ENCODE peak calls at places on chromosomes 7 and 10, in six cellular contexts. U, M, S, R, E and Y are unnamed samples.

GRCh38 chr10:123413353-123413752 is 252.8 kb upstream of the GPR26 start:
- DNase-seq in U (no peak), M (no peak), S (no peak), R (no peak), E (no peak), Y (no peak)

GRCh38 chr10:131571346-131571745 is 259.8 kb upstream of the TCERG1L start:
- DNase-seq in U (no peak), M (no peak), S (no peak), R (no peak), E (no peak), Y (no peak)

GRCh38 chr7:155850730-155851678 is 38.7 kb upstream of the SHH start:
- DNase-seq in U (no peak), M (no peak), S (no peak), R (no peak), E (no peak), Y (no peak)

GRCh38 chr7:96826089-96826488 is 116.4 kb upstream of the SEM1 start:
- DNase-seq in U (no peak), M (no peak), S (no peak), R (peak), E (no peak), Y (no peak)

GRCh38 chr7:6299774-6300173 is 27.4 kb upstream of the CYTH3 start:
- DNase-seq in U (no peak), M (no peak), S (peak), R (no peak), E (no peak), Y (no peak)

GRCh38 chr7:1049006-1049741 is 4.8 kb downstream of the GPR146 start:
- DNase-seq in U (no peak), M (no peak), S (peak), R (no peak), E (peak), Y (peak)

GRCh38 chr7:83130623-83131545 is 31.8 kb downstream of the PCLO start:
- DNase-seq in U (no peak), M (no peak), S (no peak), R (no peak), E (no peak), Y (peak)

GRCh38 chr10:64576497-64576896 is 1055.3 kb downstream of the REEP3 start:
- DNase-seq in U (no peak), M (no peak), S (no peak), R (no peak), E (no peak), Y (no peak)

GRCh38 chr10:114634607-114634974 is 23.5 kb downstream of the ABLIM1 start:
- DNase-seq in U (peak), M (no peak), S (no peak), R (peak), E (peak), Y (peak)

GRCh38 chr10:31090894-31091607 is 59.4 kb upstream of the ZNF438 start:
- DNase-seq in U (no peak), M (peak), S (no peak), R (no peak), E (peak), Y (no peak)

GRCh38 chr10:21427804-21428481 is 97.5 kb downstream of the SKIDA1 start:
- DNase-seq in U (no peak), M (no peak), S (peak), R (peak), E (no peak), Y (no peak)

GRCh38 chr7:136868496-136869005 is at the start of gene CHRM2:
- DNase-seq in U (no peak), M (no peak), S (no peak), R (no peak), E (no peak), Y (no peak)

GRCh38 chr7:129227646-129228578 is 3.1 kb downstream of the AHCYL2 start:
- DNase-seq in U (no peak), M (no peak), S (no peak), R (no peak), E (no peak), Y (no peak)

GRCh38 chr7:129228633-129229032 is 3.8 kb downstream of the AHCYL2 start:
- DNase-seq in U (no peak), M (no peak), S (no peak), R (no peak), E (no peak), Y (no peak)

GRCh38 chr7:129224251-129225205 is at the start of gene AHCYL2:
- DNase-seq in U (peak), M (peak), S (peak), R (peak), E (peak), Y (peak)

GRCh38 chr7:129225206-129225930 is 538 bp downstream of the AHCYL2 start:
- DNase-seq in U (peak), M (no peak), S (peak), R (peak), E (peak), Y (peak)

GRCh38 chr7:129225931-129226572 is 1.2 kb downstream of the AHCYL2 start:
- DNase-seq in U (no peak), M (no peak), S (peak), R (no peak), E (peak), Y (no peak)
- TF ChIP-seq MYC in U (no peak), M (no peak), S (no peak), R (no peak), E (no peak), Y (no peak)

GRCh38 chr10:97827778-97828291 is 21.8 kb upstream of the GOLGA7B start:
- DNase-seq in U (no peak), M (no peak), S (no peak), R (no peak), E (no peak), Y (no peak)
- TF ChIP-seq MYC in U (no peak), M (no peak), S (no peak), R (no peak), E (no peak), Y (no peak)

GRCh38 chr7:120735791-120736190 is 122.2 kb downstream of the TSPAN12 start:
- DNase-seq in U (no peak), M (no peak), S (no peak), R (no peak), E (no peak), Y (peak)
- TF ChIP-seq MYC in U (no peak), M (no peak), S (no peak), R (no peak), E (no peak), Y (no peak)

GRCh38 chr10:49272251-49273081 is 26.5 kb upstream of the C10orf71 start:
- DNase-seq in U (no peak), M (no peak), S (no peak), R (no peak), E (no peak), Y (no peak)

GRCh38 chr10:49271346-49271745 is 27.6 kb upstream of the C10orf71 start:
- DNase-seq in U (no peak), M (no peak), S (no peak), R (no peak), E (no peak), Y (no peak)

GRCh38 chr10:49269523-49269922 is 29.4 kb upstream of the C10orf71 start:
- DNase-seq in U (no peak), M (no peak), S (no peak), R (no peak), E (no peak), Y (no peak)

GRCh38 chr10:49268185-49268584 is 30.8 kb upstream of the C10orf71 start:
- DNase-seq in U (no peak), M (no peak), S (no peak), R (no peak), E (peak), Y (no peak)

DNA sequence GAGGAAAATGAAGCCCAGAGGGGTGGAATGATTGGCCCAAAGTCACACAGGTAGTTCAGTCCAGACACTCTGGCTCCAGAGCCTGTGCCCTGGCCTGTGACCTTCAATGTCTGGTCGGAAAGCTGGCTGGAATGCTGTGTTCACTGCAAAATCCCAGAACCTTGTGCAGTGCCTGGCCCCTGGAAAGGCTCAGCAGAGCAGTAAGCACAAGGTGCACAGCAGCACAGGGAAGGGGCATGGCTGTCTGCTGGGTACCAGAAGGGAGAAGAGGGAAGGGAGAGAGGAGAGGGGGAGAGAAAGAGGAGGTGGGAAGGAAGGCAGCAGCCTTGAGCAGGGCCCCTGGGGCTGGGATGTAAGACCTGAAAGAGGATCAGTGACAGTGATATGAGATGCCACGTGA is 28.4 kb upstream of the C10orf71 start:
- DNase-seq in U (no peak), M (no peak), S (no peak), R (no peak), E (no peak), Y (no peak)
- TF ChIP-seq MYC in U (no peak), M (no peak), S (no peak), R (no peak), E (no peak), Y (no peak)

GRCh38 chr7:46146454-46147255 is 225.6 kb upstream of the IGFBP3 start:
- DNase-seq in U (peak), M (no peak), S (no peak), R (no peak), E (no peak), Y (no peak)
- TF ChIP-seq MYC in U (no peak), M (no peak), S (no peak), R (no peak), E (no peak), Y (no peak)